ENCODE peak calls at places on chromosome 11, in four cellular contexts. P is activated T-helper 1 cell treated with Interleukin-2 at 50 U/mL for 16 hours; T is stimulated activated CD4-positive, alpha-beta T cell treated with anti-CD3 and anti-CD28 coated beads, Interleukin-1b, Interleukin-23, amount 100 ng/mL, for 4 hours; M is adipocyte. W is an unnamed sample.

GRCh38 chr11:64570341-64570740 is 20.7 kb upstream of the SLC22A12 start:
- DNase-seq in T (no peak), M (no peak), P (no peak), W (no peak)

GRCh38 chr11:75635009-75635909 is 33.6 kb downstream of the MAP6 start:
- DNase-seq in P (no peak), T (no peak), M (peak; percentile 76), W (no peak)

GRCh38 chr11:27777013-27777412 is 76.8 kb upstream of the BDNF start:
- DNase-seq in T (no peak), P (no peak), M (no peak), W (no peak)

GRCh38 chr11:102831128-102831708 is 12.2 kb downstream of the MMP3 start:
- DNase-seq in M (peak; percentile 90), P (no peak), T (no peak), W (no peak)

GRCh38 chr11:113113801-113114451 is 152.7 kb downstream of the NCAM1 start:
- DNase-seq in P (no peak), M (no peak), T (no peak), W (no peak)

GRCh38 chr11:122917311-122917710 is 34.8 kb downstream of the JHY start:
- DNase-seq in M (peak; percentile 9), P (no peak), T (no peak), W (no peak)

GRCh38 chr11:81658722-81659121 is 1074.9 kb downstream of the FAM181B start:
- DNase-seq in T (no peak), M (no peak), P (no peak), W (no peak)

GRCh38 chr11:134512061-134512460 is 100.0 kb upstream of the B3GAT1 start:
- DNase-seq in P (no peak), T (no peak), M (no peak), W (no peak)

GRCh38 chr11:30281476-30282288 is 41.2 kb upstream of the ARL14EP start:
- DNase-seq in M (no peak), T (no peak), P (no peak), W (no peak)

GRCh38 chr11:72760543-72761400 is 8.6 kb upstream of the ARAP1 start:
- DNase-seq in T (no peak), M (peak; percentile 48), P (no peak), W (no peak)

W was measured in effector memory CD4-positive, alpha-beta T cell.